ENCODE peak calls at places on chromosomes 5 and 9, in seven cellular contexts. One of them, this sample, is unnamed.

GRCh38 chr5:92907914-92908606 is 673.0 kb downstream of the NR2F1-AS1 start:
- DNase-seq in fibroblast of lung: peak
- DNase-seq in MM.1S: peak
- DNase-seq in CD4-positive, alpha-beta T cell: no peak
- DNase-seq in stimulated activated naive CD4-positive, alpha-beta T cell: no peak
- DNase-seq in mesendoderm: no peak
- DNase-seq in anterior cingulate cortex: no peak
- DNase-seq in this sample: no peak

GRCh38 chr5:35598707-35599370 is 18.8 kb upstream of the SPEF2 start:
- DNase-seq in fibroblast of lung: no peak
- DNase-seq in MM.1S: no peak
- DNase-seq in CD4-positive, alpha-beta T cell: no peak
- DNase-seq in stimulated activated naive CD4-positive, alpha-beta T cell: no peak
- DNase-seq in mesendoderm: peak
- DNase-seq in anterior cingulate cortex: no peak
- DNase-seq in this sample: no peak

GRCh38 chr9:13810510-13810909 is 503.4 kb downstream of the NFIB start:
- DNase-seq in fibroblast of lung: peak
- DNase-seq in MM.1S: no peak
- DNase-seq in CD4-positive, alpha-beta T cell: no peak
- DNase-seq in stimulated activated naive CD4-positive, alpha-beta T cell: no peak
- DNase-seq in mesendoderm: no peak
- DNase-seq in anterior cingulate cortex: no peak
- DNase-seq in this sample: no peak

GRCh38 chr5:36090033-36090432 is 23.4 kb upstream of the UGT3A2 start:
- DNase-seq in fibroblast of lung: peak
- DNase-seq in MM.1S: peak
- DNase-seq in CD4-positive, alpha-beta T cell: no peak
- DNase-seq in stimulated activated naive CD4-positive, alpha-beta T cell: no peak
- DNase-seq in mesendoderm: peak
- DNase-seq in anterior cingulate cortex: no peak
- DNase-seq in this sample: no peak

GRCh38 chr9:4048441-4048840 is 251.4 kb downstream of the GLIS3 start:
- DNase-seq in fibroblast of lung: peak
- DNase-seq in MM.1S: peak
- DNase-seq in CD4-positive, alpha-beta T cell: no peak
- DNase-seq in stimulated activated naive CD4-positive, alpha-beta T cell: no peak
- DNase-seq in mesendoderm: peak
- DNase-seq in anterior cingulate cortex: no peak
- DNase-seq in this sample: peak

GRCh38 chr5:151053796-151054490 is 26.9 kb downstream of the TNIP1 start:
- DNase-seq in fibroblast of lung: no peak
- DNase-seq in MM.1S: no peak
- DNase-seq in CD4-positive, alpha-beta T cell: no peak
- DNase-seq in stimulated activated naive CD4-positive, alpha-beta T cell: no peak
- DNase-seq in mesendoderm: no peak
- DNase-seq in anterior cingulate cortex: no peak
- DNase-seq in this sample: no peak

GRCh38 chr5:131379723-131380122 is 115.9 kb downstream of the CDC42SE2 start:
- DNase-seq in fibroblast of lung: peak
- DNase-seq in MM.1S: peak
- DNase-seq in CD4-positive, alpha-beta T cell: peak
- DNase-seq in stimulated activated naive CD4-positive, alpha-beta T cell: peak
- DNase-seq in mesendoderm: no peak
- DNase-seq in anterior cingulate cortex: no peak
- DNase-seq in this sample: no peak

GRCh38 chr5:17882760-17883488 is 248.7 kb downstream of the TAF11L14 start:
- DNase-seq in fibroblast of lung: no peak
- DNase-seq in MM.1S: no peak
- DNase-seq in CD4-positive, alpha-beta T cell: no peak
- DNase-seq in stimulated activated naive CD4-positive, alpha-beta T cell: no peak
- DNase-seq in mesendoderm: peak
- DNase-seq in anterior cingulate cortex: no peak
- DNase-seq in this sample: no peak

GRCh38 chr9:130555968-130556367 is 23.4 kb upstream of the FUBP3 start:
- DNase-seq in fibroblast of lung: no peak
- DNase-seq in MM.1S: no peak
- DNase-seq in CD4-positive, alpha-beta T cell: no peak
- DNase-seq in stimulated activated naive CD4-positive, alpha-beta T cell: no peak
- DNase-seq in mesendoderm: no peak
- DNase-seq in anterior cingulate cortex: no peak
- DNase-seq in this sample: no peak

GRCh38 chr9:99966720-99967119 is 60.3 kb downstream of the STX17 start:
- DNase-seq in fibroblast of lung: peak
- DNase-seq in MM.1S: no peak
- DNase-seq in CD4-positive, alpha-beta T cell: no peak
- DNase-seq in stimulated activated naive CD4-positive, alpha-beta T cell: no peak
- DNase-seq in mesendoderm: peak
- DNase-seq in anterior cingulate cortex: no peak
- DNase-seq in this sample: no peak

GRCh38 chr5:111656580-111656979 is 100.4 kb downstream of the NREP start:
- DNase-seq in fibroblast of lung: no peak
- DNase-seq in MM.1S: no peak
- DNase-seq in CD4-positive, alpha-beta T cell: no peak
- DNase-seq in stimulated activated naive CD4-positive, alpha-beta T cell: no peak
- DNase-seq in mesendoderm: no peak
- DNase-seq in anterior cingulate cortex: no peak
- DNase-seq in this sample: no peak

GRCh38 chr9:90925581-90926257 is 124.1 kb downstream of the SYK start:
- DNase-seq in fibroblast of lung: peak
- DNase-seq in MM.1S: no peak
- DNase-seq in CD4-positive, alpha-beta T cell: no peak
- DNase-seq in stimulated activated naive CD4-positive, alpha-beta T cell: no peak
- DNase-seq in mesendoderm: no peak
- DNase-seq in anterior cingulate cortex: no peak
- DNase-seq in this sample: no peak

GRCh38 chr5:127003798-127004495 is 26.4 kb downstream of the MARCHF3 start:
- DNase-seq in fibroblast of lung: no peak
- DNase-seq in MM.1S: no peak
- DNase-seq in CD4-positive, alpha-beta T cell: no peak
- DNase-seq in stimulated activated naive CD4-positive, alpha-beta T cell: no peak
- DNase-seq in mesendoderm: no peak
- DNase-seq in anterior cingulate cortex: no peak
- DNase-seq in this sample: no peak

GRCh38 chr9:122791872-122792669 is 3.3 kb downstream of the OR5C1 start:
- DNase-seq in fibroblast of lung: no peak
- DNase-seq in MM.1S: peak
- DNase-seq in CD4-positive, alpha-beta T cell: no peak
- DNase-seq in stimulated activated naive CD4-positive, alpha-beta T cell: no peak
- DNase-seq in mesendoderm: no peak
- DNase-seq in anterior cingulate cortex: no peak
- DNase-seq in this sample: no peak

GRCh38 chr9:115944166-115944948 is 209.2 kb upstream of the PAPPA start:
- DNase-seq in fibroblast of lung: peak
- DNase-seq in MM.1S: no peak
- DNase-seq in CD4-positive, alpha-beta T cell: no peak
- DNase-seq in stimulated activated naive CD4-positive, alpha-beta T cell: no peak
- DNase-seq in mesendoderm: peak
- DNase-seq in anterior cingulate cortex: no peak
- DNase-seq in this sample: no peak

GRCh38 chr5:110105692-110106091 is 416.0 kb downstream of the MAN2A1 start:
- DNase-seq in fibroblast of lung: peak
- DNase-seq in MM.1S: no peak
- DNase-seq in CD4-positive, alpha-beta T cell: no peak
- DNase-seq in stimulated activated naive CD4-positive, alpha-beta T cell: no peak
- DNase-seq in mesendoderm: no peak
- DNase-seq in anterior cingulate cortex: no peak
- DNase-seq in this sample: no peak

GRCh38 chr5:96321371-96321770 is 111.7 kb downstream of the PCSK1 start:
- DNase-seq in fibroblast of lung: no peak
- DNase-seq in MM.1S: no peak
- DNase-seq in CD4-positive, alpha-beta T cell: no peak
- DNase-seq in stimulated activated naive CD4-positive, alpha-beta T cell: no peak
- DNase-seq in mesendoderm: no peak
- DNase-seq in anterior cingulate cortex: no peak
- DNase-seq in this sample: no peak

GRCh38 chr5:56434986-56435385 is 201.9 kb upstream of the ANKRD55 start:
- DNase-seq in fibroblast of lung: no peak
- DNase-seq in MM.1S: no peak
- DNase-seq in CD4-positive, alpha-beta T cell: no peak
- DNase-seq in stimulated activated naive CD4-positive, alpha-beta T cell: no peak
- DNase-seq in mesendoderm: no peak
- DNase-seq in anterior cingulate cortex: no peak
- DNase-seq in this sample: no peak

GRCh38 chr5:6949230-6949629 is 236.0 kb downstream of the TENT4A start:
- DNase-seq in fibroblast of lung: no peak
- DNase-seq in MM.1S: no peak
- DNase-seq in CD4-positive, alpha-beta T cell: no peak
- DNase-seq in stimulated activated naive CD4-positive, alpha-beta T cell: no peak
- DNase-seq in mesendoderm: no peak
- DNase-seq in anterior cingulate cortex: no peak
- DNase-seq in this sample: no peak

GRCh38 chr5:41071975-41072374 is 833 bp upstream of the MROH2B start:
- DNase-seq in fibroblast of lung: peak
- DNase-seq in MM.1S: no peak
- DNase-seq in CD4-positive, alpha-beta T cell: no peak
- DNase-seq in stimulated activated naive CD4-positive, alpha-beta T cell: no peak
- DNase-seq in mesendoderm: no peak
- DNase-seq in anterior cingulate cortex: no peak
- DNase-seq in this sample: no peak

GRCh38 chr9:104027295-104027694 is 66.8 kb upstream of the SMC2 start:
- DNase-seq in fibroblast of lung: no peak
- DNase-seq in MM.1S: peak
- DNase-seq in CD4-positive, alpha-beta T cell: no peak
- DNase-seq in stimulated activated naive CD4-positive, alpha-beta T cell: no peak
- DNase-seq in mesendoderm: no peak
- DNase-seq in anterior cingulate cortex: no peak
- DNase-seq in this sample: no peak

GRCh38 chr5:45262061-45262590 is 434.1 kb downstream of the HCN1 start:
- DNase-seq in fibroblast of lung: no peak
- DNase-seq in MM.1S: no peak
- DNase-seq in CD4-positive, alpha-beta T cell: no peak
- DNase-seq in stimulated activated naive CD4-positive, alpha-beta T cell: no peak
- DNase-seq in mesendoderm: no peak
- DNase-seq in anterior cingulate cortex: no peak
- DNase-seq in this sample: no peak

GRCh38 chr9:79143211-79143610 is 428.6 kb upstream of the TLE4 start:
- DNase-seq in fibroblast of lung: no peak
- DNase-seq in MM.1S: no peak
- DNase-seq in CD4-positive, alpha-beta T cell: no peak
- DNase-seq in stimulated activated naive CD4-positive, alpha-beta T cell: no peak
- DNase-seq in mesendoderm: no peak
- DNase-seq in anterior cingulate cortex: no peak
- DNase-seq in this sample: no peak

GRCh38 chr5:157511656-157512644 is 51.9 kb downstream of the NIPAL4 start:
- DNase-seq in fibroblast of lung: peak
- DNase-seq in MM.1S: no peak
- DNase-seq in CD4-positive, alpha-beta T cell: peak
- DNase-seq in stimulated activated naive CD4-positive, alpha-beta T cell: no peak
- DNase-seq in mesendoderm: peak
- DNase-seq in anterior cingulate cortex: peak
- DNase-seq in this sample: peak

GRCh38 chr9:93672622-93673270 is 96.4 kb downstream of the PHF2 start:
- DNase-seq in fibroblast of lung: no peak
- DNase-seq in MM.1S: no peak
- DNase-seq in CD4-positive, alpha-beta T cell: no peak
- DNase-seq in stimulated activated naive CD4-positive, alpha-beta T cell: no peak
- DNase-seq in mesendoderm: no peak
- DNase-seq in anterior cingulate cortex: no peak
- DNase-seq in this sample: no peak

GRCh38 chr5:136011427-136012001 is 17.3 kb upstream of the TGFBI start:
- DNase-seq in fibroblast of lung: peak
- DNase-seq in MM.1S: no peak
- DNase-seq in CD4-positive, alpha-beta T cell: no peak
- DNase-seq in stimulated activated naive CD4-positive, alpha-beta T cell: no peak
- DNase-seq in mesendoderm: no peak
- DNase-seq in anterior cingulate cortex: no peak
- DNase-seq in this sample: no peak

GRCh38 chr5:66171349-66172344 is 27.5 kb downstream of the SREK1 start:
- DNase-seq in fibroblast of lung: peak
- DNase-seq in MM.1S: peak
- DNase-seq in CD4-positive, alpha-beta T cell: peak
- DNase-seq in stimulated activated naive CD4-positive, alpha-beta T cell: peak
- DNase-seq in mesendoderm: peak
- DNase-seq in anterior cingulate cortex: no peak
- DNase-seq in this sample: no peak

GRCh38 chr5:53490747-53491146 is 10.3 kb downstream of the FST start:
- DNase-seq in fibroblast of lung: peak
- DNase-seq in MM.1S: no peak
- DNase-seq in CD4-positive, alpha-beta T cell: no peak
- DNase-seq in stimulated activated naive CD4-positive, alpha-beta T cell: no peak
- DNase-seq in mesendoderm: no peak
- DNase-seq in anterior cingulate cortex: no peak
- DNase-seq in this sample: no peak

GRCh38 chr9:20044686-20045085 is 255.8 kb upstream of the SLC24A2 start:
- DNase-seq in fibroblast of lung: no peak
- DNase-seq in MM.1S: no peak
- DNase-seq in CD4-positive, alpha-beta T cell: no peak
- DNase-seq in stimulated activated naive CD4-positive, alpha-beta T cell: no peak
- DNase-seq in mesendoderm: no peak
- DNase-seq in anterior cingulate cortex: no peak
- DNase-seq in this sample: no peak

GRCh38 chr5:113020461-113021273 is 44.1 kb downstream of the DCP2 start:
- DNase-seq in fibroblast of lung: peak
- DNase-seq in MM.1S: no peak
- DNase-seq in CD4-positive, alpha-beta T cell: peak
- DNase-seq in stimulated activated naive CD4-positive, alpha-beta T cell: peak
- DNase-seq in mesendoderm: no peak
- DNase-seq in anterior cingulate cortex: no peak
- DNase-seq in this sample: no peak

GRCh38 chr5:132446621-132447020 is 44.0 kb downstream of the IRF1 start:
- DNase-seq in fibroblast of lung: peak
- DNase-seq in MM.1S: no peak
- DNase-seq in CD4-positive, alpha-beta T cell: no peak
- DNase-seq in stimulated activated naive CD4-positive, alpha-beta T cell: no peak
- DNase-seq in mesendoderm: no peak
- DNase-seq in anterior cingulate cortex: no peak
- DNase-seq in this sample: peak

GRCh38 chr5:40689442-40689841 is 9.7 kb downstream of the PTGER4 start:
- DNase-seq in fibroblast of lung: peak
- DNase-seq in MM.1S: no peak
- DNase-seq in CD4-positive, alpha-beta T cell: no peak
- DNase-seq in stimulated activated naive CD4-positive, alpha-beta T cell: no peak
- DNase-seq in mesendoderm: peak
- DNase-seq in anterior cingulate cortex: no peak
- DNase-seq in this sample: no peak

GRCh38 chr5:19270153-19270552 is 717.8 kb downstream of the CDH18 start:
- DNase-seq in fibroblast of lung: no peak
- DNase-seq in MM.1S: peak
- DNase-seq in CD4-positive, alpha-beta T cell: no peak
- DNase-seq in stimulated activated naive CD4-positive, alpha-beta T cell: no peak
- DNase-seq in mesendoderm: peak
- DNase-seq in anterior cingulate cortex: no peak
- DNase-seq in this sample: no peak

GRCh38 chr5:2441496-2442180 is 309.8 kb downstream of the IRX2 start:
- DNase-seq in fibroblast of lung: no peak
- DNase-seq in MM.1S: no peak
- DNase-seq in CD4-positive, alpha-beta T cell: no peak
- DNase-seq in stimulated activated naive CD4-positive, alpha-beta T cell: no peak
- DNase-seq in mesendoderm: no peak
- DNase-seq in anterior cingulate cortex: no peak
- DNase-seq in this sample: no peak

GRCh38 chr5:106639488-106639887 is 1031.2 kb downstream of the EFNA5 start:
- DNase-seq in fibroblast of lung: no peak
- DNase-seq in MM.1S: no peak
- DNase-seq in CD4-positive, alpha-beta T cell: no peak
- DNase-seq in stimulated activated naive CD4-positive, alpha-beta T cell: no peak
- DNase-seq in mesendoderm: no peak
- DNase-seq in anterior cingulate cortex: no peak
- DNase-seq in this sample: no peak

GRCh38 chr9:122100756-122101155 is 7.6 kb upstream of the TTLL11 start:
- DNase-seq in fibroblast of lung: no peak
- DNase-seq in MM.1S: no peak
- DNase-seq in CD4-positive, alpha-beta T cell: no peak
- DNase-seq in stimulated activated naive CD4-positive, alpha-beta T cell: no peak
- DNase-seq in mesendoderm: no peak
- DNase-seq in anterior cingulate cortex: no peak
- DNase-seq in this sample: no peak

GRCh38 chr9:134291452-134291881 is 34.8 kb upstream of the RXRA start:
- DNase-seq in fibroblast of lung: no peak
- DNase-seq in MM.1S: peak
- DNase-seq in CD4-positive, alpha-beta T cell: no peak
- DNase-seq in stimulated activated naive CD4-positive, alpha-beta T cell: no peak
- DNase-seq in mesendoderm: no peak
- DNase-seq in anterior cingulate cortex: no peak
- DNase-seq in this sample: no peak

GRCh38 chr9:130570200-130570599 is 9.2 kb upstream of the FUBP3 start:
- DNase-seq in fibroblast of lung: peak
- DNase-seq in MM.1S: no peak
- DNase-seq in CD4-positive, alpha-beta T cell: no peak
- DNase-seq in stimulated activated naive CD4-positive, alpha-beta T cell: no peak
- DNase-seq in mesendoderm: no peak
- DNase-seq in anterior cingulate cortex: no peak
- DNase-seq in this sample: no peak

This sample was measured in frontal cortex.